ENCODE peak calls at places on chromosome 16, in five cellular contexts. P, Y, K, X and N are unnamed samples.
A peak's percentile ranks its signal among the peaks of the same experiment; 100 is the strongest.

GRCh38 chr16:75322706-75323105 is 71.3 kb upstream of the BCAR1 start:
- DNase-seq in P (no peak), Y (no peak), K (peak; percentile 83), X (no peak), N (no peak)

GRCh38 chr16:11682655-11683096 is 14.4 kb downstream of the SNN start:
- DNase-seq in P (no peak), Y (no peak), K (peak; percentile 90), X (no peak), N (no peak)

GRCh38 chr16:11152677-11153321 is 103.2 kb downstream of the SOCS1 start:
- DNase-seq in P (no peak), Y (no peak), K (no peak), X (no peak), N (no peak)

GRCh38 chr16:47877166-47877565 is 278.6 kb downstream of the ABCC12 start:
- DNase-seq in P (no peak), Y (no peak), K (no peak), X (no peak), N (no peak)

GRCh38 chr16:23590181-23590580 is 5.9 kb downstream of the NDUFAB1 start:
- DNase-seq in P (no peak), Y (no peak), K (no peak), X (no peak), N (no peak)

GRCh38 chr16:89909777-89910716 is 8.6 kb upstream of the MC1R start:
- DNase-seq in P (no peak), Y (no peak), K (no peak), X (peak; percentile 94), N (peak; percentile 94)

GRCh38 chr16:23999663-24000062 is 163.9 kb downstream of the PRKCB start:
- DNase-seq in P (no peak), Y (no peak), K (no peak), X (no peak), N (no peak)

GRCh38 chr16:21301168-21301894 is 23.2 kb upstream of the CRYM start:
- DNase-seq in P (no peak), Y (peak; percentile 4), K (peak; percentile 89), X (peak; percentile 84), N (peak; percentile 86)

GRCh38 chr16:25126820-25127232 is 15.3 kb downstream of the LCMT1 start:
- DNase-seq in P (no peak), Y (peak; percentile 29), K (peak; percentile 93), X (no peak), N (peak; percentile 23)

GRCh38 chr16:67425581-67425980 is 5.3 kb upstream of the HSD11B2 start:
- DNase-seq in P (no peak), Y (no peak), K (no peak), X (no peak), N (no peak)

GRCh38 chr16:66228791-66229190 is 137.7 kb upstream of the CDH5 start:
- DNase-seq in P (no peak), Y (no peak), K (peak; percentile 5), X (no peak), N (no peak)

GRCh38 chr16:12545292-12545610 is 258.4 kb downstream of the CPPED1 start:
- DNase-seq in P (no peak), Y (no peak), K (no peak), X (no peak), N (no peak)

GRCh38 chr16:14325921-14326401 is 254.8 kb downstream of the MRTFB start:
- DNase-seq in P (no peak), Y (no peak), K (no peak), X (no peak), N (no peak)

GRCh38 chr16:591892-592517 is 2.1 kb downstream of the RAB40C start:
- DNase-seq in P (no peak), Y (no peak), K (no peak), X (peak; percentile 33), N (no peak)

GRCh38 chr16:88686439-88687253 is at the start of gene SNAI3:
- DNase-seq in P (no peak), Y (no peak), K (peak; percentile 57), X (peak; percentile 92), N (peak; percentile 99)

GRCh38 chr16:12819126-12820117 is 15.7 kb upstream of the CPPED1 start:
- DNase-seq in P (no peak), Y (no peak), K (peak; percentile 64), X (peak; percentile 85), N (peak; percentile 87)

GRCh38 chr16:30715777-30716445 is 16.9 kb downstream of the SRCAP start:
- DNase-seq in P (no peak), Y (no peak), K (peak; percentile 46), X (no peak), N (no peak)

GRCh38 chr16:30458561-30459394 is 13.1 kb upstream of the SEPHS2 start:
- DNase-seq in P (no peak), Y (no peak), K (no peak), X (peak; percentile 65), N (no peak)

GRCh38 chr16:82358161-82358560 is 188.1 kb upstream of the MPHOSPH6 start:
- DNase-seq in P (no peak), Y (no peak), K (no peak), X (no peak), N (no peak)

GRCh38 chr16:85746431-85747227 is 4.3 kb downstream of the C16orf74 start:
- DNase-seq in P (no peak), Y (no peak), K (peak; percentile 61), X (no peak), N (peak; percentile 58)

GRCh38 chr16:29876186-29876577 is 13.2 kb upstream of the CDIPT start:
- DNase-seq in P (no peak), Y (no peak), K (no peak), X (no peak), N (peak; percentile 58)

GRCh38 chr16:24573141-24573540 is 33.8 kb downstream of the RBBP6 start:
- DNase-seq in P (no peak), Y (no peak), K (no peak), X (no peak), N (no peak)

GRCh38 chr16:49395021-49395420 is 21.4 kb downstream of the C16orf78 start:
- DNase-seq in P (no peak), Y (no peak), K (no peak), X (no peak), N (no peak)

GRCh38 chr16:73506568-73507056 is 458.7 kb upstream of the ZFHX3 start:
- DNase-seq in P (no peak), Y (no peak), K (no peak), X (no peak), N (no peak)

GRCh38 chr16:82061861-82062525 is 26.9 kb downstream of the HSD17B2 start:
- DNase-seq in P (no peak), Y (no peak), K (peak; percentile 14), X (no peak), N (peak; percentile 58)

GRCh38 chr16:21603920-21604319 is 4.5 kb downstream of the METTL9 start:
- DNase-seq in P (no peak), Y (no peak), K (no peak), X (no peak), N (no peak)

GRCh38 chr16:55372792-55373488 is 48.9 kb downstream of the IRX6 start:
- DNase-seq in P (no peak), Y (no peak), K (no peak), X (peak; percentile 45), N (no peak)

GRCh38 chr16:78993342-78993741 is 607.2 kb downstream of the MAF start:
- DNase-seq in P (no peak), Y (peak; percentile 22), K (no peak), X (peak; percentile 60), N (no peak)

GRCh38 chr16:23597003-23597756 is 1.1 kb upstream of the NDUFAB1 start:
- DNase-seq in P (no peak), Y (no peak), K (peak; percentile 27), X (peak; percentile 63), N (peak; percentile 26)

GRCh38 chr16:68287276-68288251 is 23.2 kb downstream of the SLC7A6OS start:
- DNase-seq in P (no peak), Y (no peak), K (peak; percentile 86), X (peak; percentile 90), N (no peak)

GRCh38 chr16:85462405-85463227 is 150.5 kb upstream of the GSE1 start:
- DNase-seq in P (no peak), Y (peak; percentile 82), K (no peak), X (peak; percentile 87), N (peak; percentile 75)

GRCh38 chr16:87056083-87056482 is 261.1 kb downstream of the C16orf95 start:
- DNase-seq in P (no peak), Y (no peak), K (peak; percentile 13), X (no peak), N (no peak)

GRCh38 chr16:48619547-48619946 is 9.6 kb upstream of the N4BP1 start:
- DNase-seq in P (no peak), Y (no peak), K (no peak), X (no peak), N (no peak)

GRCh38 chr16:19356024-19356952 is 61.4 kb upstream of the TMC5 start:
- DNase-seq in P (no peak), Y (no peak), K (no peak), X (no peak), N (no peak)